ENCODE peak calls at places on chromosomes 4 and X, in nine cellular contexts. One of them, this sample, is unnamed.

GRCh38 chr4:83022724-83023427 is 12.1 kb upstream of the COPS4 start:
- DNase-seq in thoracic aorta: no peak
- DNase-seq in sigmoid colon: no peak
- DNase-seq in mucosa of descending colon: no peak
- DNase-seq in AG09319: no peak
- DNase-seq in kidney epithelial cell: no peak
- DNase-seq in cardiac fibroblast: no peak
- DNase-seq in mesothelial cell of epicardium: no peak
- DNase-seq in GM12865: no peak
- DNase-seq in this sample: no peak

GRCh38 chr4:55947254-55947882 is 1.4 kb upstream of the CEP135 start:
- DNase-seq in GM12865: peak
- DNase-seq in cardiac fibroblast: peak
- DNase-seq in AG09319: no peak
- DNase-seq in kidney epithelial cell: no peak
- DNase-seq in mucosa of descending colon: no peak
- DNase-seq in thoracic aorta: no peak
- DNase-seq in mesothelial cell of epicardium: no peak
- DNase-seq in sigmoid colon: no peak
- DNase-seq in this sample: no peak

GRCh38 chr4:39820186-39820585 is 122.2 kb downstream of the UBE2K start:
- DNase-seq in sigmoid colon: no peak
- DNase-seq in mesothelial cell of epicardium: no peak
- DNase-seq in mucosa of descending colon: no peak
- DNase-seq in thoracic aorta: no peak
- DNase-seq in cardiac fibroblast: no peak
- DNase-seq in AG09319: no peak
- DNase-seq in kidney epithelial cell: no peak
- DNase-seq in GM12865: no peak
- DNase-seq in this sample: no peak

GRCh38 chrX:12949927-12950656 is 24.8 kb upstream of the TMSB4X start:
- DNase-seq in thoracic aorta: peak
- DNase-seq in mucosa of descending colon: peak
- DNase-seq in GM12865: peak
- DNase-seq in sigmoid colon: peak
- DNase-seq in mesothelial cell of epicardium: no peak
- DNase-seq in cardiac fibroblast: peak
- DNase-seq in kidney epithelial cell: no peak
- DNase-seq in AG09319: peak
- DNase-seq in this sample: peak

GRCh38 chr4:122151982-122152698 is at the start of gene BLTP1:
- DNase-seq in kidney epithelial cell: peak
- DNase-seq in cardiac fibroblast: peak
- DNase-seq in mesothelial cell of epicardium: peak
- DNase-seq in sigmoid colon: peak
- DNase-seq in thoracic aorta: peak
- DNase-seq in AG09319: peak
- DNase-seq in GM12865: peak
- DNase-seq in mucosa of descending colon: peak
- DNase-seq in this sample: no peak

GRCh38 chrX:122945328-122945727 is 238.8 kb upstream of the GRIA3 start:
- DNase-seq in thoracic aorta: no peak
- DNase-seq in AG09319: no peak
- DNase-seq in mesothelial cell of epicardium: no peak
- DNase-seq in kidney epithelial cell: no peak
- DNase-seq in mucosa of descending colon: no peak
- DNase-seq in GM12865: no peak
- DNase-seq in sigmoid colon: no peak
- DNase-seq in cardiac fibroblast: no peak
- DNase-seq in this sample: no peak

GRCh38 chr4:146244496-146244895 is 30.2 kb downstream of the REELD1 start:
- DNase-seq in cardiac fibroblast: no peak
- DNase-seq in sigmoid colon: no peak
- DNase-seq in thoracic aorta: no peak
- DNase-seq in GM12865: no peak
- DNase-seq in kidney epithelial cell: no peak
- DNase-seq in AG09319: no peak
- DNase-seq in mesothelial cell of epicardium: no peak
- DNase-seq in mucosa of descending colon: no peak
- DNase-seq in this sample: no peak

GRCh38 chr4:124640037-124640730 is 72.3 kb downstream of the ANKRD50 start:
- DNase-seq in kidney epithelial cell: peak
- DNase-seq in mucosa of descending colon: no peak
- DNase-seq in GM12865: no peak
- DNase-seq in sigmoid colon: no peak
- DNase-seq in AG09319: peak
- DNase-seq in cardiac fibroblast: peak
- DNase-seq in mesothelial cell of epicardium: no peak
- DNase-seq in thoracic aorta: no peak
- DNase-seq in this sample: no peak

GRCh38 chrX:132750312-132751042 is 208.0 kb downstream of the HS6ST2 start:
- DNase-seq in mucosa of descending colon: no peak
- DNase-seq in thoracic aorta: no peak
- DNase-seq in cardiac fibroblast: no peak
- DNase-seq in kidney epithelial cell: no peak
- DNase-seq in mesothelial cell of epicardium: no peak
- DNase-seq in AG09319: no peak
- DNase-seq in GM12865: no peak
- DNase-seq in sigmoid colon: no peak
- DNase-seq in this sample: no peak

GRCh38 chrX:9464435-9465371 is at the start of gene TBL1X:
- DNase-seq in sigmoid colon: peak
- DNase-seq in kidney epithelial cell: no peak
- DNase-seq in GM12865: peak
- DNase-seq in mucosa of descending colon: peak
- DNase-seq in mesothelial cell of epicardium: peak
- DNase-seq in thoracic aorta: no peak
- DNase-seq in AG09319: peak
- DNase-seq in cardiac fibroblast: peak
- DNase-seq in this sample: no peak

GRCh38 chr4:173522160-173522873 is 7.7 kb downstream of the HAND2 start:
- DNase-seq in thoracic aorta: no peak
- DNase-seq in mesothelial cell of epicardium: peak
- DNase-seq in cardiac fibroblast: peak
- DNase-seq in mucosa of descending colon: peak
- DNase-seq in kidney epithelial cell: no peak
- DNase-seq in GM12865: no peak
- DNase-seq in sigmoid colon: peak
- DNase-seq in AG09319: peak
- DNase-seq in this sample: peak

GRCh38 chr4:89110541-89110985 is 770 bp upstream of the TIGD2 start:
- DNase-seq in sigmoid colon: no peak
- DNase-seq in GM12865: no peak
- DNase-seq in cardiac fibroblast: no peak
- DNase-seq in kidney epithelial cell: no peak
- DNase-seq in mucosa of descending colon: no peak
- DNase-seq in thoracic aorta: no peak
- DNase-seq in mesothelial cell of epicardium: no peak
- DNase-seq in AG09319: no peak
- DNase-seq in this sample: no peak

GRCh38 chrX:110786486-110786885 is 9.1 kb downstream of the CHRDL1 start:
- DNase-seq in AG09319: no peak
- DNase-seq in GM12865: no peak
- DNase-seq in mucosa of descending colon: no peak
- DNase-seq in thoracic aorta: no peak
- DNase-seq in kidney epithelial cell: peak
- DNase-seq in cardiac fibroblast: no peak
- DNase-seq in mesothelial cell of epicardium: no peak
- DNase-seq in sigmoid colon: no peak
- DNase-seq in this sample: no peak

GRCh38 chr4:113080050-113080449 is 30.6 kb downstream of the ANK2 start:
- DNase-seq in kidney epithelial cell: peak
- DNase-seq in AG09319: no peak
- DNase-seq in mucosa of descending colon: no peak
- DNase-seq in thoracic aorta: no peak
- DNase-seq in mesothelial cell of epicardium: no peak
- DNase-seq in sigmoid colon: no peak
- DNase-seq in cardiac fibroblast: no peak
- DNase-seq in GM12865: no peak
- DNase-seq in this sample: no peak

GRCh38 chrX:107827137-107827831 is 1.6 kb downstream of the MID2 start:
- DNase-seq in GM12865: no peak
- DNase-seq in mucosa of descending colon: no peak
- DNase-seq in AG09319: no peak
- DNase-seq in cardiac fibroblast: peak
- DNase-seq in sigmoid colon: no peak
- DNase-seq in kidney epithelial cell: no peak
- DNase-seq in mesothelial cell of epicardium: no peak
- DNase-seq in thoracic aorta: no peak
- DNase-seq in this sample: no peak

GRCh38 chr4:153365003-153365402 is 20.5 kb downstream of the MND1 start:
- DNase-seq in GM12865: no peak
- DNase-seq in AG09319: no peak
- DNase-seq in mesothelial cell of epicardium: no peak
- DNase-seq in sigmoid colon: no peak
- DNase-seq in cardiac fibroblast: no peak
- DNase-seq in mucosa of descending colon: no peak
- DNase-seq in kidney epithelial cell: no peak
- DNase-seq in thoracic aorta: no peak
- DNase-seq in this sample: no peak

DNA sequence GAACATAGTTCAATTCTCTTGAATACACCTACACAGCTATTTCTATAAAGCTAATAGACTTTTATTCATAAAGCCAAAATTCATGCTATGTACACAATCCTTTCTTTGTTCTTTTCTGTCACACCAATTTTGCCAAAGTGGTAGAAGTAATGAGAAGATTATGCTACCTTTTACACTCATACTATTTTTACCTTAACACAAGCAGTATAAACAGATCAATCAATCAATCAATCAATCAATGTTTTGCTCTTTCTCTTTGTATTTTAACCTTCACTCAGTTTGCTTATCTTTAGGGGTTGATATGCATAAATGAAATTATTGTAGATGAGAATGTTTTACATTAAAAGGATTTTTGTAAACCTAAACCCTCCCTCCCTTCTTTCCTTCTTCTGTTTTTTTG is 878.6 kb downstream of the RAPGEF2 start:
- DNase-seq in GM12865: no peak
- DNase-seq in thoracic aorta: no peak
- DNase-seq in sigmoid colon: no peak
- DNase-seq in AG09319: no peak
- DNase-seq in cardiac fibroblast: no peak
- DNase-seq in kidney epithelial cell: no peak
- DNase-seq in mesothelial cell of epicardium: no peak
- DNase-seq in mucosa of descending colon: no peak
- DNase-seq in this sample: no peak
- TF ChIP-seq CTCF in GM12865: no peak
- TF ChIP-seq CTCF in thoracic aorta: no peak
- TF ChIP-seq CTCF in sigmoid colon: no peak
- TF ChIP-seq CTCF in AG09319: no peak
- TF ChIP-seq CTCF in cardiac fibroblast: no peak
- TF ChIP-seq CTCF in kidney epithelial cell: no peak
- TF ChIP-seq CTCF in mesothelial cell of epicardium: no peak
- TF ChIP-seq CTCF in mucosa of descending colon: no peak
- TF ChIP-seq CTCF in this sample: no peak

GRCh38 chr4:26058537-26058936 is 144.5 kb downstream of the SMIM20 start:
- DNase-seq in mesothelial cell of epicardium: no peak
- DNase-seq in kidney epithelial cell: no peak
- DNase-seq in thoracic aorta: no peak
- DNase-seq in mucosa of descending colon: no peak
- DNase-seq in GM12865: peak
- DNase-seq in AG09319: no peak
- DNase-seq in sigmoid colon: no peak
- DNase-seq in cardiac fibroblast: peak
- DNase-seq in this sample: no peak

GRCh38 chr4:26062221-26062620 is 148.2 kb downstream of the SMIM20 start:
- DNase-seq in GM12865: no peak
- DNase-seq in mesothelial cell of epicardium: no peak
- DNase-seq in kidney epithelial cell: no peak
- DNase-seq in sigmoid colon: no peak
- DNase-seq in mucosa of descending colon: no peak
- DNase-seq in thoracic aorta: no peak
- DNase-seq in AG09319: no peak
- DNase-seq in cardiac fibroblast: peak
- DNase-seq in this sample: no peak

GRCh38 chr4:26059391-26060154 is 145.6 kb downstream of the SMIM20 start:
- DNase-seq in sigmoid colon: no peak
- DNase-seq in AG09319: no peak
- DNase-seq in kidney epithelial cell: no peak
- DNase-seq in GM12865: no peak
- DNase-seq in mesothelial cell of epicardium: no peak
- DNase-seq in cardiac fibroblast: no peak
- DNase-seq in mucosa of descending colon: no peak
- DNase-seq in thoracic aorta: no peak
- DNase-seq in this sample: no peak

GRCh38 chr4:26060286-26060685 is 146.3 kb downstream of the SMIM20 start:
- DNase-seq in AG09319: no peak
- DNase-seq in kidney epithelial cell: no peak
- DNase-seq in GM12865: no peak
- DNase-seq in mucosa of descending colon: no peak
- DNase-seq in thoracic aorta: no peak
- DNase-seq in sigmoid colon: no peak
- DNase-seq in cardiac fibroblast: no peak
- DNase-seq in mesothelial cell of epicardium: no peak
- DNase-seq in this sample: no peak

GRCh38 chr4:26061248-26061986 is 147.4 kb downstream of the SMIM20 start:
- DNase-seq in AG09319: no peak
- DNase-seq in mucosa of descending colon: no peak
- DNase-seq in cardiac fibroblast: peak
- DNase-seq in sigmoid colon: no peak
- DNase-seq in kidney epithelial cell: no peak
- DNase-seq in thoracic aorta: no peak
- DNase-seq in mesothelial cell of epicardium: no peak
- DNase-seq in GM12865: peak
- DNase-seq in this sample: no peak
- TF ChIP-seq CTCF in AG09319: peak
- TF ChIP-seq CTCF in mucosa of descending colon: no peak
- TF ChIP-seq CTCF in cardiac fibroblast: peak
- TF ChIP-seq CTCF in sigmoid colon: no peak
- TF ChIP-seq CTCF in kidney epithelial cell: peak
- TF ChIP-seq CTCF in thoracic aorta: peak
- TF ChIP-seq CTCF in mesothelial cell of epicardium: peak
- TF ChIP-seq CTCF in GM12865: peak
- TF ChIP-seq CTCF in this sample: peak

GRCh38 chr4:75287738-75288517 is 226.3 kb downstream of the RCHY1 start:
- DNase-seq in thoracic aorta: no peak
- DNase-seq in AG09319: no peak
- DNase-seq in mesothelial cell of epicardium: no peak
- DNase-seq in sigmoid colon: no peak
- DNase-seq in kidney epithelial cell: no peak
- DNase-seq in cardiac fibroblast: no peak
- DNase-seq in GM12865: no peak
- DNase-seq in mucosa of descending colon: peak
- DNase-seq in this sample: no peak

GRCh38 chr4:75285837-75286236 is 228.4 kb downstream of the RCHY1 start:
- DNase-seq in GM12865: no peak
- DNase-seq in cardiac fibroblast: no peak
- DNase-seq in kidney epithelial cell: no peak
- DNase-seq in thoracic aorta: no peak
- DNase-seq in AG09319: no peak
- DNase-seq in sigmoid colon: no peak
- DNase-seq in mesothelial cell of epicardium: no peak
- DNase-seq in mucosa of descending colon: no peak
- DNase-seq in this sample: no peak

GRCh38 chr4:75289843-75290616 is 224.2 kb downstream of the RCHY1 start:
- DNase-seq in GM12865: peak
- DNase-seq in mesothelial cell of epicardium: no peak
- DNase-seq in cardiac fibroblast: peak
- DNase-seq in thoracic aorta: no peak
- DNase-seq in mucosa of descending colon: peak
- DNase-seq in kidney epithelial cell: no peak
- DNase-seq in sigmoid colon: no peak
- DNase-seq in AG09319: no peak
- DNase-seq in this sample: no peak
- TF ChIP-seq CTCF in GM12865: peak
- TF ChIP-seq CTCF in mesothelial cell of epicardium: no peak
- TF ChIP-seq CTCF in cardiac fibroblast: peak
- TF ChIP-seq CTCF in thoracic aorta: no peak
- TF ChIP-seq CTCF in mucosa of descending colon: peak
- TF ChIP-seq CTCF in kidney epithelial cell: peak
- TF ChIP-seq CTCF in sigmoid colon: no peak
- TF ChIP-seq CTCF in AG09319: no peak
- TF ChIP-seq CTCF in this sample: no peak

GRCh38 chr4:108385076-108385475 is 216.3 kb upstream of the LEF1 start:
- DNase-seq in sigmoid colon: no peak
- DNase-seq in mucosa of descending colon: no peak
- DNase-seq in mesothelial cell of epicardium: no peak
- DNase-seq in kidney epithelial cell: no peak
- DNase-seq in GM12865: no peak
- DNase-seq in AG09319: no peak
- DNase-seq in cardiac fibroblast: no peak
- DNase-seq in thoracic aorta: no peak
- DNase-seq in this sample: no peak
- TF ChIP-seq CTCF in sigmoid colon: no peak
- TF ChIP-seq CTCF in mucosa of descending colon: no peak
- TF ChIP-seq CTCF in mesothelial cell of epicardium: no peak
- TF ChIP-seq CTCF in kidney epithelial cell: no peak
- TF ChIP-seq CTCF in GM12865: no peak
- TF ChIP-seq CTCF in AG09319: no peak
- TF ChIP-seq CTCF in cardiac fibroblast: no peak
- TF ChIP-seq CTCF in thoracic aorta: no peak
- TF ChIP-seq CTCF in this sample: no peak